ENCODE peak calls at places on chromosomes 12 and 14, in eight cellular contexts. E is AG10803; R is stimulated activated CD4-positive, alpha-beta T cell treated with anti-CD3 and anti-CD28 coated beads, Interleukin-1b, Interleukin-23, amount 100 ng/mL, for 4 hours; G is KG1; Z is adipocyte; B is H54; O is kidney; Q is astrocyte of the cerebellum. Y is an unnamed sample.

GRCh38 chr12:12941450-12942350 is 10.3 kb downstream of the GPRC5D start:
- DNase-seq in G (no peak), E (no peak), Q (no peak), Z (peak), B (no peak), O (no peak), R (no peak), Y (no peak)

GRCh38 chr12:91367234-91367849 is 184.7 kb upstream of the DCN start:
- DNase-seq in Z (peak), G (no peak), E (peak), O (no peak), Q (no peak), R (no peak), B (no peak), Y (no peak)

GRCh38 chr14:24238123-24238522 is 4.3 kb downstream of the TINF2 start:
- DNase-seq in Z (no peak), Q (no peak), B (no peak), G (no peak), R (no peak), E (no peak), O (no peak), Y (no peak)

GRCh38 chr14:86847176-86847575 is 1145.8 kb downstream of the GALC start:
- DNase-seq in R (no peak), E (no peak), Q (no peak), G (no peak), O (no peak), Z (no peak), B (no peak), Y (no peak)

GRCh38 chr14:53108292-53108937 is 44.7 kb downstream of the DDHD1 start:
- DNase-seq in G (no peak), Z (no peak), R (no peak), O (no peak), Q (no peak), B (no peak), E (no peak), Y (no peak)

GRCh38 chr14:95321201-95321600 is 1.5 kb upstream of the CLMN start:
- DNase-seq in R (no peak), E (no peak), Q (no peak), G (no peak), Z (no peak), B (no peak), O (no peak), Y (no peak)

GRCh38 chr12:51343201-51343600 is 3.3 kb downstream of the CELA1 start:
- DNase-seq in O (no peak), G (no peak), E (no peak), Z (no peak), B (no peak), Q (no peak), R (no peak), Y (no peak)

GRCh38 chr12:12003609-12004008 is 67.1 kb upstream of the BCL2L14 start:
- DNase-seq in E (no peak), B (no peak), G (no peak), O (no peak), Q (no peak), Z (no peak), R (no peak), Y (no peak)

GRCh38 chr14:36078080-36078479 is 98.4 kb downstream of the PTCSC3 start:
- DNase-seq in Q (no peak), E (no peak), Z (no peak), R (no peak), B (no peak), G (no peak), O (no peak), Y (no peak)

GRCh38 chr12:3320881-3321509 is 170.0 kb upstream of the PRMT8 start:
- DNase-seq in O (peak), B (no peak), Q (no peak), G (no peak), Z (no peak), E (no peak), R (no peak), Y (no peak)

GRCh38 chr12:62683724-62684501 is 217.3 kb downstream of the MON2 start:
- DNase-seq in Q (peak), R (no peak), O (no peak), G (no peak), B (no peak), E (peak), Z (peak), Y (no peak)

GRCh38 chr12:68932701-68933563 is at the start of gene CPM:
- DNase-seq in R (peak), O (peak), B (no peak), E (peak), G (peak), Q (no peak), Z (peak), Y (peak)

GRCh38 chr12:107306141-107306670 is 212.9 kb upstream of the CRY1 start:
- DNase-seq in Q (no peak), Z (no peak), O (no peak), B (no peak), E (no peak), R (no peak), G (no peak), Y (no peak)

GRCh38 chr12:53298154-53298553 is 1.3 kb upstream of the MYG1 start:
- DNase-seq in G (no peak), Z (peak), O (no peak), B (no peak), Q (no peak), R (no peak), E (peak), Y (no peak)

GRCh38 chr14:93054876-93055275 is 60.8 kb downstream of the ITPK1 start:
- DNase-seq in Z (no peak), O (no peak), B (no peak), R (no peak), G (no peak), Q (no peak), E (no peak), Y (no peak)

GRCh38 chr14:87491816-87492215 is 501.2 kb downstream of the GALC start:
- DNase-seq in O (no peak), B (no peak), Q (no peak), G (no peak), R (no peak), E (no peak), Z (no peak), Y (no peak)